ENCODE peak calls at places on chromosomes 16 and 17, in six cellular contexts. One of them, this sample, is unnamed.

GRCh38 chr17:35774499-35774898 is 13.8 kb downstream of the C17orf50 start:
- DNase-seq in stimulated activated CD4-positive, alpha-beta T cell treated with anti-CD3 and anti-CD28 coated beads, Interleukin-4, amount 100 ng/mL, for 4 hours: no peak
- DNase-seq in T-helper 22 cell: no peak
- DNase-seq in endothelial cell: no peak
- DNase-seq in stimulated activated CD8-positive, alpha-beta memory T cell treated with anti-CD3 and anti-CD28 coated beads, Interleukin-7, amount 100 ng/mL, for 1 hour: no peak
- DNase-seq in T-helper 2 cell: no peak
- DNase-seq in this sample: no peak

GRCh38 chr16:70324998-70325765 is 21.5 kb upstream of the DDX19A start:
- DNase-seq in T-helper 2 cell: no peak
- DNase-seq in endothelial cell: no peak
- DNase-seq in T-helper 22 cell: no peak
- DNase-seq in stimulated activated CD4-positive, alpha-beta T cell treated with anti-CD3 and anti-CD28 coated beads, Interleukin-4, amount 100 ng/mL, for 4 hours: no peak
- DNase-seq in stimulated activated CD8-positive, alpha-beta memory T cell treated with anti-CD3 and anti-CD28 coated beads, Interleukin-7, amount 100 ng/mL, for 1 hour: no peak
- DNase-seq in this sample: no peak

GRCh38 chr16:86248325-86248905 is 261.9 kb upstream of the FOXF1 start:
- DNase-seq in T-helper 22 cell: no peak
- DNase-seq in stimulated activated CD8-positive, alpha-beta memory T cell treated with anti-CD3 and anti-CD28 coated beads, Interleukin-7, amount 100 ng/mL, for 1 hour: no peak
- DNase-seq in T-helper 2 cell: no peak
- DNase-seq in stimulated activated CD4-positive, alpha-beta T cell treated with anti-CD3 and anti-CD28 coated beads, Interleukin-4, amount 100 ng/mL, for 4 hours: no peak
- DNase-seq in endothelial cell: no peak
- DNase-seq in this sample: no peak

GRCh38 chr17:56244268-56244890 is 91.1 kb downstream of the ANKFN1 start:
- DNase-seq in endothelial cell: no peak
- DNase-seq in T-helper 2 cell: peak; percentile 18
- DNase-seq in stimulated activated CD8-positive, alpha-beta memory T cell treated with anti-CD3 and anti-CD28 coated beads, Interleukin-7, amount 100 ng/mL, for 1 hour: no peak
- DNase-seq in stimulated activated CD4-positive, alpha-beta T cell treated with anti-CD3 and anti-CD28 coated beads, Interleukin-4, amount 100 ng/mL, for 4 hours: no peak
- DNase-seq in T-helper 22 cell: no peak
- DNase-seq in this sample: no peak

GRCh38 chr17:1644493-1645206 is 882 bp downstream of the SCARF1 start:
- DNase-seq in stimulated activated CD4-positive, alpha-beta T cell treated with anti-CD3 and anti-CD28 coated beads, Interleukin-4, amount 100 ng/mL, for 4 hours: peak; percentile 46
- DNase-seq in T-helper 2 cell: no peak
- DNase-seq in endothelial cell: no peak
- DNase-seq in T-helper 22 cell: no peak
- DNase-seq in stimulated activated CD8-positive, alpha-beta memory T cell treated with anti-CD3 and anti-CD28 coated beads, Interleukin-7, amount 100 ng/mL, for 1 hour: no peak
- DNase-seq in this sample: no peak

GRCh38 chr17:4066210-4066609 is 76.6 kb downstream of the ZZEF1 start:
- DNase-seq in endothelial cell: no peak
- DNase-seq in T-helper 2 cell: no peak
- DNase-seq in T-helper 22 cell: no peak
- DNase-seq in stimulated activated CD8-positive, alpha-beta memory T cell treated with anti-CD3 and anti-CD28 coated beads, Interleukin-7, amount 100 ng/mL, for 1 hour: no peak
- DNase-seq in stimulated activated CD4-positive, alpha-beta T cell treated with anti-CD3 and anti-CD28 coated beads, Interleukin-4, amount 100 ng/mL, for 4 hours: no peak
- DNase-seq in this sample: no peak

GRCh38 chr16:85600905-85601639 is 12.1 kb upstream of the GSE1 start:
- DNase-seq in T-helper 2 cell: no peak
- DNase-seq in stimulated activated CD8-positive, alpha-beta memory T cell treated with anti-CD3 and anti-CD28 coated beads, Interleukin-7, amount 100 ng/mL, for 1 hour: no peak
- DNase-seq in T-helper 22 cell: no peak
- DNase-seq in stimulated activated CD4-positive, alpha-beta T cell treated with anti-CD3 and anti-CD28 coated beads, Interleukin-4, amount 100 ng/mL, for 4 hours: no peak
- DNase-seq in endothelial cell: no peak
- DNase-seq in this sample: no peak

GRCh38 chr17:6596076-6596475 is 39.7 kb upstream of the PITPNM3 start:
- DNase-seq in stimulated activated CD4-positive, alpha-beta T cell treated with anti-CD3 and anti-CD28 coated beads, Interleukin-4, amount 100 ng/mL, for 4 hours: no peak
- DNase-seq in stimulated activated CD8-positive, alpha-beta memory T cell treated with anti-CD3 and anti-CD28 coated beads, Interleukin-7, amount 100 ng/mL, for 1 hour: no peak
- DNase-seq in endothelial cell: no peak
- DNase-seq in T-helper 2 cell: no peak
- DNase-seq in T-helper 22 cell: no peak
- DNase-seq in this sample: no peak

GRCh38 chr17:65101371-65101770 is 35.8 kb upstream of the RGS9 start:
- DNase-seq in T-helper 2 cell: no peak
- DNase-seq in stimulated activated CD8-positive, alpha-beta memory T cell treated with anti-CD3 and anti-CD28 coated beads, Interleukin-7, amount 100 ng/mL, for 1 hour: no peak
- DNase-seq in endothelial cell: no peak
- DNase-seq in stimulated activated CD4-positive, alpha-beta T cell treated with anti-CD3 and anti-CD28 coated beads, Interleukin-4, amount 100 ng/mL, for 4 hours: no peak
- DNase-seq in T-helper 22 cell: no peak
- DNase-seq in this sample: no peak

GRCh38 chr17:48577946-48578615 is at the start of gene HOXB4:
- DNase-seq in stimulated activated CD8-positive, alpha-beta memory T cell treated with anti-CD3 and anti-CD28 coated beads, Interleukin-7, amount 100 ng/mL, for 1 hour: peak; percentile 30
- DNase-seq in endothelial cell: peak; percentile 69
- DNase-seq in T-helper 2 cell: peak; percentile 75
- DNase-seq in T-helper 22 cell: peak; percentile 71
- DNase-seq in stimulated activated CD4-positive, alpha-beta T cell treated with anti-CD3 and anti-CD28 coated beads, Interleukin-4, amount 100 ng/mL, for 4 hours: peak; percentile 53
- DNase-seq in this sample: no peak

GRCh38 chr17:18950944-18951905 is 740 bp upstream of the SLC5A10 start:
- DNase-seq in stimulated activated CD4-positive, alpha-beta T cell treated with anti-CD3 and anti-CD28 coated beads, Interleukin-4, amount 100 ng/mL, for 4 hours: no peak
- DNase-seq in T-helper 2 cell: no peak
- DNase-seq in endothelial cell: no peak
- DNase-seq in stimulated activated CD8-positive, alpha-beta memory T cell treated with anti-CD3 and anti-CD28 coated beads, Interleukin-7, amount 100 ng/mL, for 1 hour: no peak
- DNase-seq in T-helper 22 cell: no peak
- DNase-seq in this sample: no peak

GRCh38 chr17:41369713-41370112 is at the start of gene KRT33B:
- DNase-seq in stimulated activated CD4-positive, alpha-beta T cell treated with anti-CD3 and anti-CD28 coated beads, Interleukin-4, amount 100 ng/mL, for 4 hours: no peak
- DNase-seq in T-helper 22 cell: no peak
- DNase-seq in endothelial cell: no peak
- DNase-seq in T-helper 2 cell: no peak
- DNase-seq in stimulated activated CD8-positive, alpha-beta memory T cell treated with anti-CD3 and anti-CD28 coated beads, Interleukin-7, amount 100 ng/mL, for 1 hour: no peak
- DNase-seq in this sample: no peak

GRCh38 chr16:70689970-70690905 is 4.4 kb upstream of the MTSS2 start:
- DNase-seq in T-helper 2 cell: no peak
- DNase-seq in stimulated activated CD4-positive, alpha-beta T cell treated with anti-CD3 and anti-CD28 coated beads, Interleukin-4, amount 100 ng/mL, for 4 hours: no peak
- DNase-seq in endothelial cell: no peak
- DNase-seq in T-helper 22 cell: no peak
- DNase-seq in stimulated activated CD8-positive, alpha-beta memory T cell treated with anti-CD3 and anti-CD28 coated beads, Interleukin-7, amount 100 ng/mL, for 1 hour: no peak
- DNase-seq in this sample: no peak

GRCh38 chr17:55433629-55434422 is 12.2 kb upstream of the MMD start:
- DNase-seq in T-helper 2 cell: no peak
- DNase-seq in stimulated activated CD8-positive, alpha-beta memory T cell treated with anti-CD3 and anti-CD28 coated beads, Interleukin-7, amount 100 ng/mL, for 1 hour: no peak
- DNase-seq in T-helper 22 cell: no peak
- DNase-seq in stimulated activated CD4-positive, alpha-beta T cell treated with anti-CD3 and anti-CD28 coated beads, Interleukin-4, amount 100 ng/mL, for 4 hours: no peak
- DNase-seq in endothelial cell: no peak
- DNase-seq in this sample: no peak

GRCh38 chr16:84785843-84786538 is 33.8 kb upstream of the CRISPLD2 start:
- DNase-seq in stimulated activated CD8-positive, alpha-beta memory T cell treated with anti-CD3 and anti-CD28 coated beads, Interleukin-7, amount 100 ng/mL, for 1 hour: no peak
- DNase-seq in T-helper 22 cell: no peak
- DNase-seq in endothelial cell: no peak
- DNase-seq in T-helper 2 cell: no peak
- DNase-seq in stimulated activated CD4-positive, alpha-beta T cell treated with anti-CD3 and anti-CD28 coated beads, Interleukin-4, amount 100 ng/mL, for 4 hours: no peak
- DNase-seq in this sample: no peak